ENCODE peak calls at places on chromosome 5, in nine cellular contexts. A is fibroblast of lung; I is naive thymus-derived CD8-positive, alpha-beta T cell; J is endothelial cell; Q is H54; S is RCC 7860; C is activated gamma-delta T cell; P is posterior cingulate gyrus; V is NCI-H2171 treated with DMSO at 0.1 percent for 48 hours. O is an unnamed sample.

GRCh38 chr5:107147584-107147983 is 523.2 kb downstream of the EFNA5 start:
- DNase-seq in A (no peak), I (no peak), J (no peak), Q (no peak), S (no peak), C (no peak), P (no peak), V (no peak), O (no peak)

GRCh38 chr5:39080597-39081204 is 6.5 kb upstream of the RICTOR start:
- DNase-seq in A (peak), I (no peak), J (peak), Q (no peak), S (peak), C (no peak), P (peak), V (no peak), O (no peak)

GRCh38 chr5:154967419-154968024 is 26.6 kb downstream of the MRPL22 start:
- DNase-seq in A (no peak), I (no peak), J (peak), Q (no peak), S (no peak), C (no peak), P (no peak), V (no peak), O (no peak)

GRCh38 chr5:83711982-83712601 is 8.6 kb downstream of the HAPLN1 start:
- DNase-seq in A (peak), I (no peak), J (peak), Q (no peak), S (peak), C (no peak), P (no peak), V (no peak), O (no peak)

GRCh38 chr5:155485344-155485743 is 471.8 kb downstream of the KIF4B start:
- DNase-seq in A (no peak), I (no peak), J (no peak), Q (no peak), S (no peak), C (no peak), P (no peak), V (no peak), O (no peak)

GRCh38 chr5:147756566-147756965 is 26.0 kb downstream of the JAKMIP2 start:
- DNase-seq in A (no peak), I (no peak), J (no peak), Q (no peak), S (no peak), C (no peak), P (no peak), V (peak), O (no peak)

GRCh38 chr5:135488727-135489465 is 36.7 kb upstream of the TIFAB start:
- DNase-seq in A (peak), I (no peak), J (peak), Q (peak), S (peak), C (no peak), P (peak), V (peak), O (no peak)

GRCh38 chr5:145975361-145976066 is 39.1 kb downstream of the SH3RF2 start:
- DNase-seq in A (peak), I (no peak), J (no peak), Q (peak), S (peak), C (no peak), P (no peak), V (no peak), O (no peak)

GRCh38 chr5:53360811-53361210 is 119.6 kb upstream of the FST start:
- DNase-seq in A (peak), I (no peak), J (no peak), Q (peak), S (peak), C (no peak), P (no peak), V (no peak), O (no peak)

GRCh38 chr5:140468188-140468587 is 66.6 kb downstream of the ANKHD1 start:
- DNase-seq in A (peak), I (no peak), J (no peak), Q (no peak), S (no peak), C (no peak), P (no peak), V (no peak), O (no peak)

GRCh38 chr5:16856531-16856930 is 79.6 kb downstream of the MYO10 start:
- DNase-seq in A (peak), I (no peak), J (no peak), Q (peak), S (peak), C (no peak), P (no peak), V (no peak), O (no peak)

GRCh38 chr5:97554992-97555981 is 372.2 kb upstream of the RIOK2 start:
- DNase-seq in A (peak), I (no peak), J (no peak), Q (no peak), S (no peak), C (no peak), P (peak), V (no peak), O (no peak)

GRCh38 chr5:151094054-151094858 is 13.4 kb upstream of the TNIP1 start:
- DNase-seq in A (peak), I (no peak), J (no peak), Q (no peak), S (peak), C (peak), P (no peak), V (no peak), O (no peak)

GRCh38 chr5:176560364-176560763 is 11.2 kb downstream of the CDHR2 start:
- DNase-seq in A (no peak), I (no peak), J (no peak), Q (no peak), S (no peak), C (no peak), P (no peak), V (no peak), O (no peak)

GRCh38 chr5:26024774-26025173 is 1013.6 kb downstream of the CDH9 start:
- DNase-seq in A (no peak), I (no peak), J (peak), Q (no peak), S (no peak), C (no peak), P (no peak), V (no peak), O (no peak)

GRCh38 chr5:124285733-124286132 is 460.7 kb downstream of the ZNF608 start:
- DNase-seq in A (no peak), I (no peak), J (no peak), Q (no peak), S (no peak), C (no peak), P (no peak), V (no peak), O (no peak)

O was measured in T follicular helper cell.